ENCODE peak calls at places on chromosomes 3 and 15, in six cellular contexts. One of them, this sample, is unnamed.

GRCh38 chr3:126264381-126264780 is 84.0 kb upstream of the ALDH1L1 start:
- DNase-seq in EH: no peak
- DNase-seq in PC-9: no peak
- DNase-seq in activated T-cell treated with anti-CD3 and anti-CD28 coated beads for 4 hours: no peak
- DNase-seq in frontal cortex: no peak
- DNase-seq in activated naive CD8-positive, alpha-beta T cell treated with anti-CD3 and anti-CD28 coated beads for 36 hours: no peak
- DNase-seq in this sample: no peak

GRCh38 chr3:55089211-55089610 is 161.4 kb upstream of the LRTM1 start:
- DNase-seq in EH: peak
- DNase-seq in activated T-cell treated with anti-CD3 and anti-CD28 coated beads for 4 hours: no peak
- DNase-seq in activated naive CD8-positive, alpha-beta T cell treated with anti-CD3 and anti-CD28 coated beads for 36 hours: no peak
- DNase-seq in PC-9: no peak
- DNase-seq in frontal cortex: no peak
- DNase-seq in this sample: no peak

GRCh38 chr3:128438488-128439072 is 28.1 kb downstream of the DNAJB8 start:
- DNase-seq in PC-9: no peak
- DNase-seq in EH: no peak
- DNase-seq in activated T-cell treated with anti-CD3 and anti-CD28 coated beads for 4 hours: no peak
- DNase-seq in activated naive CD8-positive, alpha-beta T cell treated with anti-CD3 and anti-CD28 coated beads for 36 hours: no peak
- DNase-seq in frontal cortex: no peak
- DNase-seq in this sample: no peak

GRCh38 chr3:178062126-178062525 is 474.1 kb upstream of the KCNMB2 start:
- DNase-seq in activated naive CD8-positive, alpha-beta T cell treated with anti-CD3 and anti-CD28 coated beads for 36 hours: no peak
- DNase-seq in EH: peak
- DNase-seq in frontal cortex: no peak
- DNase-seq in PC-9: no peak
- DNase-seq in activated T-cell treated with anti-CD3 and anti-CD28 coated beads for 4 hours: no peak
- DNase-seq in this sample: no peak

GRCh38 chr3:150346956-150347863 is 60.9 kb upstream of the TSC22D2 start:
- DNase-seq in PC-9: peak
- DNase-seq in EH: peak
- DNase-seq in frontal cortex: no peak
- DNase-seq in activated naive CD8-positive, alpha-beta T cell treated with anti-CD3 and anti-CD28 coated beads for 36 hours: no peak
- DNase-seq in activated T-cell treated with anti-CD3 and anti-CD28 coated beads for 4 hours: no peak
- DNase-seq in this sample: no peak

GRCh38 chr3:10511809-10512494 is 6.6 kb upstream of the ATP2B2 start:
- DNase-seq in EH: peak
- DNase-seq in frontal cortex: no peak
- DNase-seq in PC-9: no peak
- DNase-seq in activated naive CD8-positive, alpha-beta T cell treated with anti-CD3 and anti-CD28 coated beads for 36 hours: no peak
- DNase-seq in activated T-cell treated with anti-CD3 and anti-CD28 coated beads for 4 hours: no peak
- DNase-seq in this sample: no peak

GRCh38 chr3:9881440-9881839 is 1.4 kb upstream of the CIDEC start:
- DNase-seq in PC-9: no peak
- DNase-seq in activated T-cell treated with anti-CD3 and anti-CD28 coated beads for 4 hours: no peak
- DNase-seq in activated naive CD8-positive, alpha-beta T cell treated with anti-CD3 and anti-CD28 coated beads for 36 hours: no peak
- DNase-seq in EH: no peak
- DNase-seq in frontal cortex: no peak
- DNase-seq in this sample: no peak

GRCh38 chr15:41928637-41929620 is 35.1 kb upstream of the SPTBN5 start:
- DNase-seq in EH: no peak
- DNase-seq in frontal cortex: no peak
- DNase-seq in activated T-cell treated with anti-CD3 and anti-CD28 coated beads for 4 hours: no peak
- DNase-seq in PC-9: no peak
- DNase-seq in activated naive CD8-positive, alpha-beta T cell treated with anti-CD3 and anti-CD28 coated beads for 36 hours: peak
- DNase-seq in this sample: no peak

GRCh38 chr15:77094397-77095030 is 23.6 kb upstream of the TSPAN3 start:
- DNase-seq in activated naive CD8-positive, alpha-beta T cell treated with anti-CD3 and anti-CD28 coated beads for 36 hours: no peak
- DNase-seq in PC-9: no peak
- DNase-seq in activated T-cell treated with anti-CD3 and anti-CD28 coated beads for 4 hours: no peak
- DNase-seq in frontal cortex: no peak
- DNase-seq in EH: no peak
- DNase-seq in this sample: no peak

GRCh38 chr3:72036899-72037298 is 252.0 kb upstream of the PROK2 start:
- DNase-seq in EH: peak
- DNase-seq in PC-9: no peak
- DNase-seq in activated naive CD8-positive, alpha-beta T cell treated with anti-CD3 and anti-CD28 coated beads for 36 hours: no peak
- DNase-seq in activated T-cell treated with anti-CD3 and anti-CD28 coated beads for 4 hours: no peak
- DNase-seq in frontal cortex: no peak
- DNase-seq in this sample: no peak

GRCh38 chr15:31163769-31164572 is 62.4 kb upstream of the TRPM1 start:
- DNase-seq in activated T-cell treated with anti-CD3 and anti-CD28 coated beads for 4 hours: no peak
- DNase-seq in activated naive CD8-positive, alpha-beta T cell treated with anti-CD3 and anti-CD28 coated beads for 36 hours: no peak
- DNase-seq in PC-9: no peak
- DNase-seq in EH: peak
- DNase-seq in frontal cortex: no peak
- DNase-seq in this sample: no peak

GRCh38 chr3:65277788-65278187 is 590.0 kb upstream of the ADAMTS9 start:
- DNase-seq in PC-9: no peak
- DNase-seq in activated T-cell treated with anti-CD3 and anti-CD28 coated beads for 4 hours: no peak
- DNase-seq in EH: no peak
- DNase-seq in activated naive CD8-positive, alpha-beta T cell treated with anti-CD3 and anti-CD28 coated beads for 36 hours: no peak
- DNase-seq in frontal cortex: no peak
- DNase-seq in this sample: no peak

GRCh38 chr3:184604039-184604955 is 42.7 kb downstream of the EPHB3 start:
- DNase-seq in PC-9: no peak
- DNase-seq in activated naive CD8-positive, alpha-beta T cell treated with anti-CD3 and anti-CD28 coated beads for 36 hours: no peak
- DNase-seq in frontal cortex: peak
- DNase-seq in EH: no peak
- DNase-seq in activated T-cell treated with anti-CD3 and anti-CD28 coated beads for 4 hours: no peak
- DNase-seq in this sample: no peak

GRCh38 chr3:112043621-112044201 is 9.2 kb downstream of the TMPRSS7 start:
- DNase-seq in frontal cortex: peak
- DNase-seq in EH: peak
- DNase-seq in activated T-cell treated with anti-CD3 and anti-CD28 coated beads for 4 hours: peak
- DNase-seq in PC-9: peak
- DNase-seq in activated naive CD8-positive, alpha-beta T cell treated with anti-CD3 and anti-CD28 coated beads for 36 hours: peak
- DNase-seq in this sample: no peak

GRCh38 chr15:89244512-89244869 is 712 bp downstream of the FANCI start:
- DNase-seq in frontal cortex: no peak
- DNase-seq in activated T-cell treated with anti-CD3 and anti-CD28 coated beads for 4 hours: no peak
- DNase-seq in PC-9: no peak
- DNase-seq in activated naive CD8-positive, alpha-beta T cell treated with anti-CD3 and anti-CD28 coated beads for 36 hours: no peak
- DNase-seq in EH: no peak
- DNase-seq in this sample: no peak

GRCh38 chr3:33392703-33393125 is 47.5 kb downstream of the UBP1 start:
- DNase-seq in activated T-cell treated with anti-CD3 and anti-CD28 coated beads for 4 hours: no peak
- DNase-seq in PC-9: peak
- DNase-seq in EH: peak
- DNase-seq in frontal cortex: no peak
- DNase-seq in activated naive CD8-positive, alpha-beta T cell treated with anti-CD3 and anti-CD28 coated beads for 36 hours: no peak
- DNase-seq in this sample: no peak

GRCh38 chr15:50549326-50549725 is 2.9 kb upstream of the USP50 start:
- DNase-seq in frontal cortex: no peak
- DNase-seq in activated naive CD8-positive, alpha-beta T cell treated with anti-CD3 and anti-CD28 coated beads for 36 hours: no peak
- DNase-seq in PC-9: no peak
- DNase-seq in activated T-cell treated with anti-CD3 and anti-CD28 coated beads for 4 hours: no peak
- DNase-seq in EH: no peak
- DNase-seq in this sample: no peak

GRCh38 chr3:109921509-109921908 is 584.2 kb upstream of the DPPA4 start:
- DNase-seq in activated naive CD8-positive, alpha-beta T cell treated with anti-CD3 and anti-CD28 coated beads for 36 hours: no peak
- DNase-seq in PC-9: no peak
- DNase-seq in activated T-cell treated with anti-CD3 and anti-CD28 coated beads for 4 hours: no peak
- DNase-seq in EH: no peak
- DNase-seq in frontal cortex: no peak
- DNase-seq in this sample: no peak

GRCh38 chr15:31434418-31435255 is 108.0 kb downstream of the KLF13 start:
- DNase-seq in EH: peak
- DNase-seq in activated T-cell treated with anti-CD3 and anti-CD28 coated beads for 4 hours: peak
- DNase-seq in PC-9: no peak
- DNase-seq in frontal cortex: no peak
- DNase-seq in activated naive CD8-positive, alpha-beta T cell treated with anti-CD3 and anti-CD28 coated beads for 36 hours: peak
- DNase-seq in this sample: no peak

GRCh38 chr15:74304459-74304858 is 63.0 kb downstream of the CYP11A1 start:
- DNase-seq in frontal cortex: no peak
- DNase-seq in PC-9: no peak
- DNase-seq in activated naive CD8-positive, alpha-beta T cell treated with anti-CD3 and anti-CD28 coated beads for 36 hours: no peak
- DNase-seq in activated T-cell treated with anti-CD3 and anti-CD28 coated beads for 4 hours: no peak
- DNase-seq in EH: no peak
- DNase-seq in this sample: no peak

GRCh38 chr3:14991818-14992612 is 44.6 kb downstream of the NR2C2 start:
- DNase-seq in EH: peak
- DNase-seq in activated T-cell treated with anti-CD3 and anti-CD28 coated beads for 4 hours: no peak
- DNase-seq in frontal cortex: no peak
- DNase-seq in activated naive CD8-positive, alpha-beta T cell treated with anti-CD3 and anti-CD28 coated beads for 36 hours: no peak
- DNase-seq in PC-9: no peak
- DNase-seq in this sample: no peak

GRCh38 chr15:52730163-52730562 is 51.0 kb upstream of the ATOSA start:
- DNase-seq in EH: peak
- DNase-seq in frontal cortex: no peak
- DNase-seq in activated naive CD8-positive, alpha-beta T cell treated with anti-CD3 and anti-CD28 coated beads for 36 hours: no peak
- DNase-seq in activated T-cell treated with anti-CD3 and anti-CD28 coated beads for 4 hours: peak
- DNase-seq in PC-9: peak
- DNase-seq in this sample: no peak

GRCh38 chr15:31292391-31293020 is 34.1 kb upstream of the KLF13 start:
- DNase-seq in activated T-cell treated with anti-CD3 and anti-CD28 coated beads for 4 hours: no peak
- DNase-seq in frontal cortex: peak
- DNase-seq in PC-9: no peak
- DNase-seq in EH: peak
- DNase-seq in activated naive CD8-positive, alpha-beta T cell treated with anti-CD3 and anti-CD28 coated beads for 36 hours: no peak
- DNase-seq in this sample: no peak

GRCh38 chr3:48634661-48635221 is 520 bp downstream of the SLC26A6 start:
- DNase-seq in activated naive CD8-positive, alpha-beta T cell treated with anti-CD3 and anti-CD28 coated beads for 36 hours: peak
- DNase-seq in EH: peak
- DNase-seq in frontal cortex: peak
- DNase-seq in PC-9: peak
- DNase-seq in activated T-cell treated with anti-CD3 and anti-CD28 coated beads for 4 hours: peak
- DNase-seq in this sample: peak

GRCh38 chr3:128859573-128860154 is 19.8 kb upstream of the ACAD9 start:
- DNase-seq in frontal cortex: no peak
- DNase-seq in PC-9: peak
- DNase-seq in EH: no peak
- DNase-seq in activated T-cell treated with anti-CD3 and anti-CD28 coated beads for 4 hours: no peak
- DNase-seq in activated naive CD8-positive, alpha-beta T cell treated with anti-CD3 and anti-CD28 coated beads for 36 hours: no peak
- DNase-seq in this sample: no peak

GRCh38 chr3:179760944-179761343 is 108.1 kb downstream of the USP13 start:
- DNase-seq in activated naive CD8-positive, alpha-beta T cell treated with anti-CD3 and anti-CD28 coated beads for 36 hours: no peak
- DNase-seq in EH: peak
- DNase-seq in PC-9: no peak
- DNase-seq in activated T-cell treated with anti-CD3 and anti-CD28 coated beads for 4 hours: no peak
- DNase-seq in frontal cortex: no peak
- DNase-seq in this sample: no peak

GRCh38 chr3:171026584-171027293 is at the start of gene SLC2A2:
- DNase-seq in activated naive CD8-positive, alpha-beta T cell treated with anti-CD3 and anti-CD28 coated beads for 36 hours: no peak
- DNase-seq in activated T-cell treated with anti-CD3 and anti-CD28 coated beads for 4 hours: no peak
- DNase-seq in PC-9: no peak
- DNase-seq in EH: no peak
- DNase-seq in frontal cortex: no peak
- DNase-seq in this sample: no peak

GRCh38 chr3:157195965-157196364 is 36.0 kb upstream of the CCNL1 start:
- DNase-seq in frontal cortex: no peak
- DNase-seq in PC-9: no peak
- DNase-seq in activated naive CD8-positive, alpha-beta T cell treated with anti-CD3 and anti-CD28 coated beads for 36 hours: no peak
- DNase-seq in activated T-cell treated with anti-CD3 and anti-CD28 coated beads for 4 hours: no peak
- DNase-seq in EH: peak
- DNase-seq in this sample: no peak

GRCh38 chr3:30625541-30626438 is 19.4 kb downstream of the TGFBR2 start:
- DNase-seq in frontal cortex: no peak
- DNase-seq in PC-9: peak
- DNase-seq in activated naive CD8-positive, alpha-beta T cell treated with anti-CD3 and anti-CD28 coated beads for 36 hours: no peak
- DNase-seq in activated T-cell treated with anti-CD3 and anti-CD28 coated beads for 4 hours: no peak
- DNase-seq in EH: peak
- DNase-seq in this sample: no peak

GRCh38 chr3:6719999-6720398 is 140.9 kb upstream of the GRM7 start:
- DNase-seq in PC-9: no peak
- DNase-seq in frontal cortex: no peak
- DNase-seq in activated naive CD8-positive, alpha-beta T cell treated with anti-CD3 and anti-CD28 coated beads for 36 hours: no peak
- DNase-seq in EH: no peak
- DNase-seq in activated T-cell treated with anti-CD3 and anti-CD28 coated beads for 4 hours: no peak
- DNase-seq in this sample: no peak

GRCh38 chr3:82643948-82644347 is 882.5 kb upstream of the GBE1 start:
- DNase-seq in EH: no peak
- DNase-seq in frontal cortex: no peak
- DNase-seq in PC-9: peak
- DNase-seq in activated naive CD8-positive, alpha-beta T cell treated with anti-CD3 and anti-CD28 coated beads for 36 hours: no peak
- DNase-seq in activated T-cell treated with anti-CD3 and anti-CD28 coated beads for 4 hours: no peak
- DNase-seq in this sample: no peak

GRCh38 chr3:5219216-5219615 is 31.7 kb downstream of the EDEM1 start:
- DNase-seq in activated T-cell treated with anti-CD3 and anti-CD28 coated beads for 4 hours: no peak
- DNase-seq in activated naive CD8-positive, alpha-beta T cell treated with anti-CD3 and anti-CD28 coated beads for 36 hours: no peak
- DNase-seq in frontal cortex: no peak
- DNase-seq in PC-9: no peak
- DNase-seq in EH: no peak
- DNase-seq in this sample: no peak

GRCh38 chr15:57732526-57733331 is 26.2 kb downstream of the POLR2M start:
- DNase-seq in activated naive CD8-positive, alpha-beta T cell treated with anti-CD3 and anti-CD28 coated beads for 36 hours: peak
- DNase-seq in EH: peak
- DNase-seq in activated T-cell treated with anti-CD3 and anti-CD28 coated beads for 4 hours: peak
- DNase-seq in PC-9: peak
- DNase-seq in frontal cortex: peak
- DNase-seq in this sample: peak

GRCh38 chr3:126912491-126913195 is 70.3 kb upstream of the PLXNA1 start:
- DNase-seq in activated T-cell treated with anti-CD3 and anti-CD28 coated beads for 4 hours: no peak
- DNase-seq in PC-9: no peak
- DNase-seq in EH: no peak
- DNase-seq in frontal cortex: no peak
- DNase-seq in activated naive CD8-positive, alpha-beta T cell treated with anti-CD3 and anti-CD28 coated beads for 36 hours: no peak
- DNase-seq in this sample: no peak

GRCh38 chr3:113825090-113825489 is 13.5 kb upstream of the GRAMD1C start:
- DNase-seq in frontal cortex: no peak
- DNase-seq in EH: peak
- DNase-seq in PC-9: no peak
- DNase-seq in activated naive CD8-positive, alpha-beta T cell treated with anti-CD3 and anti-CD28 coated beads for 36 hours: no peak
- DNase-seq in activated T-cell treated with anti-CD3 and anti-CD28 coated beads for 4 hours: no peak
- DNase-seq in this sample: no peak

GRCh38 chr3:140953028-140953960 is 11.7 kb downstream of the SLC25A36 start:
- DNase-seq in activated T-cell treated with anti-CD3 and anti-CD28 coated beads for 4 hours: no peak
- DNase-seq in frontal cortex: no peak
- DNase-seq in activated naive CD8-positive, alpha-beta T cell treated with anti-CD3 and anti-CD28 coated beads for 36 hours: no peak
- DNase-seq in PC-9: no peak
- DNase-seq in EH: peak
- DNase-seq in this sample: no peak

GRCh38 chr3:34015204-34016142 is 217.0 kb downstream of the PDCD6IP start:
- DNase-seq in frontal cortex: no peak
- DNase-seq in activated T-cell treated with anti-CD3 and anti-CD28 coated beads for 4 hours: no peak
- DNase-seq in PC-9: no peak
- DNase-seq in EH: peak
- DNase-seq in activated naive CD8-positive, alpha-beta T cell treated with anti-CD3 and anti-CD28 coated beads for 36 hours: no peak
- DNase-seq in this sample: no peak

GRCh38 chr3:184491867-184492615 is 69.5 kb upstream of the EPHB3 start:
- DNase-seq in PC-9: no peak
- DNase-seq in EH: no peak
- DNase-seq in frontal cortex: peak
- DNase-seq in activated T-cell treated with anti-CD3 and anti-CD28 coated beads for 4 hours: no peak
- DNase-seq in activated naive CD8-positive, alpha-beta T cell treated with anti-CD3 and anti-CD28 coated beads for 36 hours: no peak
- DNase-seq in this sample: no peak

This sample was measured in C1 segment of cervical spinal cord.